ENCODE peak calls at places on chromosome 2, in four cellular contexts. Q, R, O and X are unnamed samples.

GRCh38 chr2:127411609-127412370 is 6.4 kb upstream of the PROC start:
- DNase-seq in Q (no peak), O (no peak), R (no peak), X (no peak)

GRCh38 chr2:55204536-55204935 is 27.6 kb downstream of the CLHC1 start:
- DNase-seq in O (no peak), Q (no peak), R (no peak), X (no peak)

GRCh38 chr2:38438536-38439225 is 61.6 kb upstream of the ATL2 start:
- DNase-seq in O (peak), Q (no peak), R (no peak), X (no peak)

GRCh38 chr2:239263937-239264837 is 136.6 kb downstream of the HDAC4 start:
- DNase-seq in O (peak), R (no peak), Q (no peak), X (peak)

GRCh38 chr2:153871231-153872221 is at the start of gene GALNT13:
- DNase-seq in O (no peak), Q (no peak), R (peak), X (no peak)

GRCh38 chr2:231241755-231242507 is 43.5 kb downstream of the ARMC9 start:
- DNase-seq in O (no peak), Q (no peak), R (no peak), X (no peak)

GRCh38 chr2:224586127-224586702 is 1.1 kb upstream of the CUL3 start:
- DNase-seq in Q (no peak), O (no peak), R (no peak), X (no peak)

GRCh38 chr2:55089716-55090115 is 39.5 kb upstream of the RTN4 start:
- DNase-seq in Q (no peak), O (no peak), R (no peak), X (no peak)

GRCh38 chr2:190547914-190548313 is 13.4 kb upstream of the NEMP2 start:
- DNase-seq in Q (no peak), R (no peak), O (no peak), X (no peak)

GRCh38 chr2:157430266-157430665 is 13.6 kb downstream of the CYTIP start:
- DNase-seq in R (no peak), O (no peak), Q (no peak), X (no peak)

GRCh38 chr2:142873850-142874287 is 3.6 kb upstream of the KYNU start:
- DNase-seq in O (no peak), Q (no peak), R (no peak), X (peak)

GRCh38 chr2:213551526-213551925 is 267.3 kb downstream of the SPAG16 start:
- DNase-seq in R (no peak), Q (no peak), O (no peak), X (no peak)

GRCh38 chr2:44801676-44802408 is 139.7 kb upstream of the SIX3 start:
- DNase-seq in R (no peak), O (peak), Q (no peak), X (no peak)

GRCh38 chr2:28658369-28658768 is 93.3 kb upstream of the PPP1CB start:
- DNase-seq in O (no peak), R (no peak), Q (no peak), X (no peak)